ENCODE peak calls at places on chromosomes 2 and 18, in six cellular contexts. L is GM12891, M is HepG2, O is GM12878, I is K562, B is H1. J is an unnamed sample.

GRCh38 chr18:58242435-58242834 is 198.4 kb downstream of the NEDD4L start:
- DNase-seq in L (no peak), M (no peak), O (no peak), I (no peak), B (no peak), J (no peak)

GRCh38 chr18:38470421-38470820 is 904.8 kb upstream of the CELF4 start:
- DNase-seq in L (no peak), M (no peak), O (no peak), I (no peak), B (no peak), J (no peak)

GRCh38 chr2:176087330-176088047 is 3.7 kb upstream of the EVX2 start:
- DNase-seq in L (no peak), M (no peak), O (no peak), I (no peak), B (no peak), J (no peak)

GRCh38 chr2:128374001-128374710 is 55.5 kb upstream of the HS6ST1 start:
- DNase-seq in L (no peak), M (peak; percentile 32), O (no peak), I (no peak), B (no peak), J (no peak)

GRCh38 chr2:18828296-18828695 is 238.9 kb upstream of the NT5C1B start:
- DNase-seq in L (no peak), M (no peak), O (no peak), I (no peak), B (no peak), J (no peak)

GRCh38 chr2:71478806-71479205 is 25.4 kb downstream of the DYSF start:
- DNase-seq in L (no peak), M (no peak), O (no peak), I (no peak), B (no peak), J (no peak)

GRCh38 chr18:61635901-61636528 is 256.8 kb downstream of the RNF152 start:
- DNase-seq in L (peak; percentile 20), M (peak; percentile 18), O (no peak), I (peak; percentile 30), B (peak; percentile 76), J (no peak)

GRCh38 chr2:219253753-219254589 is at the start of gene TUBA4A:
- DNase-seq in L (peak; percentile 99), M (peak; percentile 58), O (no peak), I (peak; percentile 87), B (peak; percentile 89), J (peak; percentile 99)

GRCh38 chr2:219269362-219270054 is 9.7 kb upstream of the DNAJB2 start:
- DNase-seq in L (no peak), M (peak; percentile 54), O (no peak), I (no peak), B (no peak), J (no peak)

GRCh38 chr18:6624729-6625308 is 104.7 kb upstream of the ARHGAP28 start:
- DNase-seq in L (no peak), M (no peak), O (no peak), I (no peak), B (no peak), J (no peak)

GRCh38 chr2:207734264-207734635 is 22.8 kb downstream of the CCNYL1 start:
- DNase-seq in L (no peak), M (peak; percentile 75), O (no peak), I (peak; percentile 25), B (no peak), J (no peak)

GRCh38 chr2:35989523-35989922 is 366.1 kb upstream of the CRIM1 start:
- DNase-seq in L (no peak), M (peak; percentile 82), O (no peak), I (no peak), B (no peak), J (no peak)

GRCh38 chr18:74289137-74289536 is 2.6 kb downstream of the CYB5A start:
- DNase-seq in L (no peak), M (no peak), O (no peak), I (no peak), B (no peak), J (no peak)

GRCh38 chr2:168277276-168277675 is 29.9 kb upstream of the STK39 start:
- DNase-seq in L (no peak), M (no peak), O (no peak), I (no peak), B (no peak), J (no peak)

GRCh38 chr2:3498783-3499394 is 20.4 kb downstream of the ADI1 start:
- DNase-seq in L (no peak), M (no peak), O (no peak), I (no peak), B (no peak), J (no peak)

GRCh38 chr18:55779711-55780590 is 192.0 kb upstream of the TCF4 start:
- DNase-seq in L (peak; percentile 30), M (no peak), O (no peak), I (peak; percentile 31), B (peak; percentile 63), J (peak; percentile 11)

GRCh38 chr2:15223887-15224286 is 337.2 kb downstream of the NBAS start:
- DNase-seq in L (no peak), M (no peak), O (no peak), I (no peak), B (no peak), J (no peak)

GRCh38 chr2:172336681-172337080 is 90.7 kb upstream of the ITGA6 start:
- DNase-seq in L (no peak), M (no peak), O (no peak), I (no peak), B (no peak), J (no peak)

GRCh38 chr2:20562540-20563225 is 88.2 kb downstream of the HS1BP3 start:
- DNase-seq in L (no peak), M (peak; percentile 71), O (no peak), I (peak; percentile 30), B (no peak), J (no peak)

GRCh38 chr2:70888925-70889715 is 46.6 kb upstream of the ATP6V1B1 start:
- DNase-seq in L (no peak), M (no peak), O (no peak), I (no peak), B (peak; percentile 82), J (no peak)

GRCh38 chr2:220949476-220949875 is 622.6 kb downstream of the EPHA4 start:
- DNase-seq in L (no peak), M (no peak), O (no peak), I (no peak), B (no peak), J (no peak)

GRCh38 chr2:160473508-160474318 is 19.9 kb downstream of the RBMS1 start:
- DNase-seq in L (no peak), M (no peak), O (no peak), I (no peak), B (no peak), J (no peak)

GRCh38 chr18:76428396-76429261 is 66.4 kb downstream of the ZNF516 start:
- DNase-seq in L (no peak), M (no peak), O (no peak), I (no peak), B (peak; percentile 39), J (no peak)

GRCh38 chr2:129744649-129745048 is 234.8 kb upstream of the RAB6C start:
- DNase-seq in L (no peak), M (no peak), O (no peak), I (no peak), B (no peak), J (no peak)

GRCh38 chr2:128008089-128008672 is 19.7 kb downstream of the SAP130 start:
- DNase-seq in L (no peak), M (no peak), O (no peak), I (no peak), B (no peak), J (no peak)

DNA sequence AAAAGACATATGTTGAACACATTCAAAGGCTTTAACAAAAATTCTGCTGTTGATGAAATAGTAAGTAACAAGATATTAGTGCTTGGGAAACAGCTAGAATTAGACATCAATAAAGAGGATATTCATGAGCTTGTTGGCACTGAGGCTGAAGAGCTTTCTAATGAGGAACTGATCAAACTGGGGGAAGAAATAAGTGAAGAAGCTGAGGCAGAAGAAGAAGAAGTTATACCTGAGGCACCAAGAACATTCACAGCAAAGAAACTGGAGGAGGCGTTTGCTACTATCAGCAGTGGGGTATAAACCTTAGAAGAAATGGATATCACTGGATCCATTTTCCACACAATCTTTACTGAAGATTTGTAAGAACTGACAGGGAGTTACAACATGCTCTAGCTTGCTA is 47.5 kb upstream of the MSH6 start:
- DNase-seq in L (no peak), M (no peak), O (no peak), I (no peak), B (no peak), J (no peak)
- TF ChIP-seq POLR2AphosphoS5 in L (no peak), M (no peak), O (no peak), I (no peak), B (no peak), J (no peak)

GRCh38 chr18:78584167-78585022 is 395.2 kb upstream of the SALL3 start:
- DNase-seq in L (no peak), M (no peak), O (no peak), I (no peak), B (no peak), J (no peak)
- TF ChIP-seq TAF1 in L (no peak), M (no peak), O (no peak), I (no peak), B (no peak), J (no peak)

GRCh38 chr2:5982911-5983310 is 290.7 kb downstream of the SOX11 start:
- DNase-seq in L (no peak), M (no peak), O (no peak), I (no peak), B (no peak), J (no peak)

GRCh38 chr2:5987117-5987787 is 295.1 kb downstream of the SOX11 start:
- DNase-seq in L (no peak), M (no peak), O (no peak), I (no peak), B (no peak), J (no peak)

GRCh38 chr2:5985551-5986229 is 293.5 kb downstream of the SOX11 start:
- DNase-seq in L (no peak), M (no peak), O (no peak), I (no peak), B (no peak), J (no peak)

GRCh38 chr2:5982217-5982910 is 290.2 kb downstream of the SOX11 start:
- DNase-seq in L (no peak), M (no peak), O (no peak), I (no peak), B (no peak), J (no peak)

DNA sequence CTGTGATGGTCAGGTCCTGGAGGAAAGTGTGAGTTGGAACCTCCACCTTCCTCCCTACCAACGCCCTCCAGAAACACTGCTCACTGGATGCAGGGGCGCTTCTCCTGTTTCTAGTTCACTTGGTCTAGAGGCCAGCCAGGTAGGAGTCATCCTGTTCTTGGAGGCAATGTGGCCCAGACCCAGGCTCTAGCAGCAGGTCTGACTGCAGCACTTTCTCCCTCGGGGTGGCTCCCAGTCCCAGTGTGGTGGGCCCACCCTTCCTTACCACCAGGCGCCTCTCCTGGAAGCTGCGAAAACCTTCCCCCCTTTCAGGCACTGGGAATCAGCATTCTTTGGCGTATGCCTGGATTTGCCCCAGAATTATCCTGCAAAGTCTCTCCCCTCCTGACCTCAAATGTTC is 292.8 kb downstream of the SOX11 start:
- DNase-seq in L (no peak), M (no peak), O (no peak), I (no peak), B (no peak), J (no peak)
- TF ChIP-seq POLR2A in L (no peak), M (no peak), O (no peak), I (no peak), B (no peak), J (no peak)

DNA sequence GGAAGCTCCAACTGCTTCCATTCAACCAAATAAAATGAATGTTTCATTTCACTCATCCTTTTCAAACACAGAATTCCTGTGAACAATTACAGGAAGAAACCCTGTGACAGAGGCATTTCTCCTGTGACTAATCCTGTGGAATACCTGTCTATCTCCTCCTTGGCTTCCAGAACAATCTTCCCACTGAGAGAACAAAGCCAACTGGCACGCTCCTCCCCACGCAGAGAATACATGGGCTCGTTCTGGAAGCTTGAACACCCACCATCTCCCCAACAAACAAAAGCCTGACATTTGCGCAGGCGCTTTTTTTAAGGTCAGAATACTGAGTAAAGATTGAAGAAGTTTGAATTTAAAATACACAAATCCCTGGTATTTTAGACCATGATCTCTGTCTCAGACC is 104.7 kb upstream of the SLC66A3 start:
- DNase-seq in L (no peak), M (no peak), O (no peak), I (no peak), B (no peak), J (no peak)
- TF ChIP-seq POLR2AphosphoS5 in L (no peak), M (no peak), O (no peak), I (no peak), B (no peak), J (no peak)